ENCODE peak calls at places on chromosomes 16 and 17, in seven cellular contexts. I, F, L, E, P, W and U are unnamed samples.

GRCh38 chr17:9465216-9465921 is 110.3 kb downstream of the STX8 start:
- DNase-seq in F (no peak), P (no peak), E (peak; percentile 65), L (no peak), W (peak; percentile 13), I (no peak), U (peak; percentile 62)

GRCh38 chr17:13002761-13003453 is 14.9 kb downstream of the ELAC2 start:
- DNase-seq in F (peak; percentile 79), I (peak; percentile 87), P (peak; percentile 72), W (peak; percentile 73), L (peak; percentile 82), E (peak; percentile 70), U (peak; percentile 73)

GRCh38 chr16:72493681-72494415 is 321.9 kb upstream of the PMFBP1 start:
- DNase-seq in I (no peak), W (no peak), P (no peak), F (no peak), L (no peak), E (no peak), U (peak; percentile 38)

GRCh38 chr17:8226536-8227237 is 16.3 kb upstream of the AURKB start:
- DNase-seq in I (peak; percentile 75), L (peak; percentile 82), W (peak; percentile 78), F (peak; percentile 74), E (peak; percentile 97), P (peak; percentile 82), U (peak; percentile 94)

GRCh38 chr17:44219126-44219635 is 294 bp downstream of the UBTF start:
- DNase-seq in L (peak; percentile 88), I (peak; percentile 93), F (peak; percentile 70), E (peak; percentile 68), P (peak; percentile 66), W (peak; percentile 60), U (peak; percentile 67)

GRCh38 chr17:17509601-17510425 is 13.6 kb upstream of the RASD1 start:
- DNase-seq in F (no peak), W (no peak), L (peak; percentile 37), I (no peak), E (no peak), P (no peak), U (no peak)

GRCh38 chr16:83653785-83654184 is 154.0 kb upstream of the HSBP1 start:
- DNase-seq in E (peak; percentile 68), F (no peak), L (no peak), I (no peak), W (no peak), P (no peak), U (peak; percentile 26)

GRCh38 chr17:59762826-59763374 is 55.4 kb downstream of the VMP1 start:
- DNase-seq in F (no peak), P (no peak), I (no peak), E (no peak), L (no peak), W (no peak), U (no peak)

DNA sequence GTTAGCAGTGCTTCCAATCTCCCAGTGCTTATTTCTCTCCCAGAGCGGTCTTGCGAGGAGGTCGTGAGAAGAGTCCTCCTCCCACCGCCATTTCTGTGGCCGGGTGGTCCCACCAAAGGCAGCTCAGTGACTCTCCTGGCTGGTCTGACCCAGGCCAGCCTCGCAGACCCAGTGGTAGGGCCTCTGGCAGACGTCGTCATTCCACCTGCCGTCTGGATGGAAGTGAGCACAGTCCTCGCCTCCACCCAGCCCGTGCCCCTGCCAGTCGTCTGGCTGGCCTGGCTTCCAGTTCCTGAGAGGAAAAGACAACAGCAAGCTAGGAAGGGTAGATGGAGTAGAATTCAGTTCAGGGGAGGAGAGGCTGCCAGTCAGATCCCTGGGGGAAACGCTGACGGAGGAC is 5.1 kb downstream of the CLEC10A start:
- DNase-seq in L (no peak), W (no peak), E (no peak), P (no peak), F (no peak), I (peak; percentile 19), U (no peak)
- H3K4me3 ChIP-seq in L (no peak overlapping the region), W (no peak overlapping the region), E (no peak overlapping the region), P (no peak overlapping the region), F (no peak overlapping the region), I (no peak overlapping the region), U (no peak overlapping the region)

GRCh38 chr16:31440511-31441184 is 1.9 kb downstream of the ZNF843 start:
- DNase-seq in E (no peak), I (no peak), W (no peak), L (peak; percentile 3), P (no peak), F (no peak), U (no peak)

GRCh38 chr16:31439519-31439918 is 3.1 kb downstream of the ZNF843 start:
- DNase-seq in P (no peak), F (no peak), I (no peak), E (no peak), W (no peak), L (no peak), U (no peak)

GRCh38 chr16:31436221-31437045 is 6.2 kb downstream of the ZNF843 start:
- DNase-seq in W (no peak), E (no peak), F (no peak), L (peak; percentile 44), I (peak; percentile 64), P (no peak), U (no peak)

GRCh38 chr16:31438414-31438813 is 4.2 kb downstream of the ZNF843 start:
- DNase-seq in I (peak; percentile 49), W (no peak), L (peak; percentile 7), E (no peak), F (no peak), P (no peak), U (no peak)

GRCh38 chr16:31441956-31442355 is 633 bp downstream of the ZNF843 start:
- DNase-seq in F (no peak), P (no peak), E (no peak), I (no peak), L (peak; percentile 52), W (no peak), U (no peak)
- H3K4me3 ChIP-seq in F (peak overlapping the region; percentile 72), P (peak overlapping the region; percentile 41), E (no peak overlapping the region), I (no peak overlapping the region), L (peak overlapping the region; percentile 87), W (no peak overlapping the region), U (peak overlapping the region; percentile 77)

DNA sequence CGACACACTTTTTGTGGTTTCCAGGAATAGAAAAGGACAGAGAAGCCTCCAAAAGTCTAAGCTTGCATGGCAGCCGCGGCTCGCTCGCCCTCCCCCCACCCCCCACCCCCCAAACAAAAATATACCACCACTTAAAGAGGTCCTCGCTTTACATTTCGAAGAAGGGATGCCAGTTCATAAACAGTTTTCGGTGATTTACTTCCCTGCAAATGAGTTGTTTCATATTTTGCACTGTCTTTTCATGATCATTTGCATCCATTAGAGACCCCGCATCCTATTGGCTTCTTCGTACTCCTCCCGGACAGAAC is 234 bp downstream of the HOXB8 start:
- DNase-seq in W (no peak), F (no peak), I (no peak), L (no peak), P (no peak), E (no peak), U (no peak)
- H3K4me3 ChIP-seq in W (no peak overlapping the region), F (no peak overlapping the region), I (no peak overlapping the region), L (peak overlapping the region; percentile 77), P (no peak overlapping the region), E (peak overlapping the region; percentile 38), U (no peak overlapping the region)

DNA sequence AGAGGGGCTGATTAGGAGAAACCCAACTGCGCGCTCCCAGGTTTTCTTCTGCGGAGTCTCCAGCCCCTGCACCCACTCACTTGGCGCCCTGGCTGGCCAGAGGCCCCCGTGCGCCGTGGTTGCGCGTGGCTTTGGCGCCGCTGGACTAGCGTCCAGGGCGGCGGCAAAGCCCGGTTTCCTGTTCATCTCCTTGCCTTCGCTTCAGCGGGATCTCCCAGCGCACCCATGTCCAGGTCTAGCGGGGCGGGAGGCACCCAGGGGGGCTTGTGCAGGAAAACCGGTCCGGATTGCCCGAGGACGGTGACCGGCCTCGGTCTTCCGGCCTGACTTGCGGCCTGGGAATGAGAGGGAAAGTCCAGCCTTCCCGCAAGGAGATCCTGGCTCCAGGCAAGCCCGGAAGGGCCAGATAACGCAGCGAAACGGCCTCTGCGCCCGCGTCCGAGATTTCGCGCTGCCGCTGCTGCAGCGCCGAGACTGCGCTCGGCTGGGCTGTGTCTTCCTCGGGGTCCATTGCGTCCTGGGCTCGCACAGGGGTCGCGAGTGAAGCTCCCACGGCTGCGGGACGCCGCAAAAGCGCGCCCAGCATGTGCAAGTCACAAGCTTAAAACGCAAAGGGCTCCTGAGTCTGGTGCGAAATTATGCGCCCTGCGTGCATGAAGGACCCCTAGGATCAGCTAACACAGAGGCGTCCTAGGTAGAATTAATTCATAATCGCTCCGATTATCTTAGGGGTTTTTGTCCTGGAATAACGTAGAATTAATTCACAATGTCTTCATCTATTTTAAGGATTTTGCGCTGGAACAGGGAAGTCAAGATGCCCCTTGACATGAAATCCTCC is 5.7 kb downstream of the FOXF1 start:
- DNase-seq in F (no peak), L (peak; percentile 40), W (no peak), E (peak; percentile 50), P (no peak), I (peak; percentile 80), U (peak; percentile 69)
- H3K4me3 ChIP-seq in F (peak overlapping the region; percentile 10), L (no peak overlapping the region), W (no peak overlapping the region), E (no peak overlapping the region), P (no peak overlapping the region), I (peak overlapping the region; percentile 11), U (peak overlapping the region; percentile 96)

GRCh38 chr17:82106697-82107305 is 8.8 kb upstream of the FASN start:
- DNase-seq in I (no peak), P (no peak), W (no peak), F (no peak), L (peak; percentile 82), E (no peak), U (no peak)
- H3K4me3 ChIP-seq in I (no peak overlapping the region), P (no peak overlapping the region), W (peak overlapping the region; percentile 30), F (peak overlapping the region; percentile 14), L (peak overlapping the region; percentile 43), E (no peak overlapping the region), U (no peak overlapping the region)

GRCh38 chr16:47141773-47142468 is 1.8 kb downstream of the NETO2 start:
- DNase-seq in L (peak; percentile 85), I (peak; percentile 83), F (peak; percentile 81), W (peak; percentile 88), E (peak; percentile 89), P (peak; percentile 83), U (peak; percentile 85)

GRCh38 chr16:47144559-47144877 is 773 bp upstream of the NETO2 start:
- DNase-seq in E (no peak), L (no peak), W (no peak), I (no peak), F (no peak), P (no peak), U (no peak)

GRCh38 chr16:47143329-47143676 is 442 bp downstream of the NETO2 start:
- DNase-seq in P (peak; percentile 42), L (no peak), E (peak; percentile 69), I (peak; percentile 91), W (peak; percentile 58), F (no peak), U (peak; percentile 71)

GRCh38 chr16:47142469-47143328 is 1.0 kb downstream of the NETO2 start:
- DNase-seq in F (peak; percentile 40), I (peak; percentile 67), E (peak; percentile 66), P (peak; percentile 6), L (peak; percentile 64), W (no peak), U (peak; percentile 51)

GRCh38 chr16:47143677-47144558 is at the start of gene NETO2:
- DNase-seq in I (peak; percentile 84), W (peak; percentile 49), E (peak; percentile 66), P (peak; percentile 25), L (peak; percentile 70), F (peak; percentile 60), U (peak; percentile 58)
- H3K4me3 ChIP-seq in I (peak within 1 kb of the TSS; percentile 65), W (peak within 1 kb of the TSS; percentile 63), E (peak within 1 kb of the TSS; percentile 73), P (peak within 1 kb of the TSS; percentile 25), L (peak within 1 kb of the TSS; percentile 74), F (peak within 1 kb of the TSS; percentile 59), U (peak within 1 kb of the TSS; percentile 63)

GRCh38 chr17:58413684-58414083 is 3.6 kb downstream of the RNF43 start:
- DNase-seq in E (no peak), L (no peak), W (peak; percentile 43), F (no peak), P (no peak), I (no peak), U (no peak)
- H3K4me3 ChIP-seq in E (no peak overlapping the region), L (no peak overlapping the region), W (peak overlapping the region; percentile 25), F (peak overlapping the region; percentile 50), P (no peak overlapping the region), I (no peak overlapping the region), U (no peak overlapping the region)